ENCODE peak calls at places on chromosomes 13 and 19, in five cellular contexts. One of them, this sample, is unnamed.

GRCh38 chr19:40954573-40954972 is 36.5 kb upstream of the CYP2B6 start:
- ATAC-seq in heart right ventricle: no peak
- ATAC-seq in heart left ventricle: no peak
- ATAC-seq in stimulated activated naive CD8-positive, alpha-beta T cell treated with anti-CD3 and anti-CD28 coated beads, Interleukin-15, Interleukin-2, amounts not matched to agents 100 U/mL and 50 U/mL, for 24 hours: no peak
- ATAC-seq in body of pancreas: no peak
- ATAC-seq in this sample: no peak

GRCh38 chr19:524062-524674 is 7.4 kb upstream of the CDC34 start:
- ATAC-seq in heart right ventricle: peak
- ATAC-seq in heart left ventricle: peak
- ATAC-seq in stimulated activated naive CD8-positive, alpha-beta T cell treated with anti-CD3 and anti-CD28 coated beads, Interleukin-15, Interleukin-2, amounts not matched to agents 100 U/mL and 50 U/mL, for 24 hours: no peak
- ATAC-seq in body of pancreas: peak
- ATAC-seq in this sample: no peak

GRCh38 chr13:68350554-68350953 is 1120.4 kb upstream of the PCDH9 start:
- ATAC-seq in heart right ventricle: no peak
- ATAC-seq in heart left ventricle: no peak
- ATAC-seq in stimulated activated naive CD8-positive, alpha-beta T cell treated with anti-CD3 and anti-CD28 coated beads, Interleukin-15, Interleukin-2, amounts not matched to agents 100 U/mL and 50 U/mL, for 24 hours: no peak
- ATAC-seq in body of pancreas: no peak
- ATAC-seq in this sample: no peak

GRCh38 chr13:37648604-37649003 is 50.0 kb upstream of the POSTN start:
- ATAC-seq in heart right ventricle: no peak
- ATAC-seq in heart left ventricle: no peak
- ATAC-seq in stimulated activated naive CD8-positive, alpha-beta T cell treated with anti-CD3 and anti-CD28 coated beads, Interleukin-15, Interleukin-2, amounts not matched to agents 100 U/mL and 50 U/mL, for 24 hours: no peak
- ATAC-seq in body of pancreas: no peak
- ATAC-seq in this sample: no peak

GRCh38 chr13:23289917-23290357 is 109.2 kb downstream of the SGCG start:
- ATAC-seq in heart right ventricle: peak
- ATAC-seq in heart left ventricle: peak
- ATAC-seq in stimulated activated naive CD8-positive, alpha-beta T cell treated with anti-CD3 and anti-CD28 coated beads, Interleukin-15, Interleukin-2, amounts not matched to agents 100 U/mL and 50 U/mL, for 24 hours: no peak
- ATAC-seq in body of pancreas: no peak
- ATAC-seq in this sample: no peak

GRCh38 chr19:21604351-21604926 is 99.0 kb downstream of the ZNF429 start:
- ATAC-seq in heart right ventricle: peak
- ATAC-seq in heart left ventricle: peak
- ATAC-seq in stimulated activated naive CD8-positive, alpha-beta T cell treated with anti-CD3 and anti-CD28 coated beads, Interleukin-15, Interleukin-2, amounts not matched to agents 100 U/mL and 50 U/mL, for 24 hours: no peak
- ATAC-seq in body of pancreas: peak
- ATAC-seq in this sample: no peak

GRCh38 chr19:12828494-12828893 is 5.9 kb downstream of the RTBDN start:
- ATAC-seq in heart right ventricle: no peak
- ATAC-seq in heart left ventricle: no peak
- ATAC-seq in stimulated activated naive CD8-positive, alpha-beta T cell treated with anti-CD3 and anti-CD28 coated beads, Interleukin-15, Interleukin-2, amounts not matched to agents 100 U/mL and 50 U/mL, for 24 hours: peak
- ATAC-seq in body of pancreas: peak
- ATAC-seq in this sample: no peak

GRCh38 chr13:93254775-93255174 is 28.2 kb downstream of the GPC6 start:
- ATAC-seq in heart right ventricle: no peak
- ATAC-seq in heart left ventricle: no peak
- ATAC-seq in stimulated activated naive CD8-positive, alpha-beta T cell treated with anti-CD3 and anti-CD28 coated beads, Interleukin-15, Interleukin-2, amounts not matched to agents 100 U/mL and 50 U/mL, for 24 hours: no peak
- ATAC-seq in body of pancreas: no peak
- ATAC-seq in this sample: no peak

GRCh38 chr13:74107598-74107997 is 26.6 kb downstream of the KLF12 start:
- ATAC-seq in heart right ventricle: no peak
- ATAC-seq in heart left ventricle: no peak
- ATAC-seq in stimulated activated naive CD8-positive, alpha-beta T cell treated with anti-CD3 and anti-CD28 coated beads, Interleukin-15, Interleukin-2, amounts not matched to agents 100 U/mL and 50 U/mL, for 24 hours: no peak
- ATAC-seq in body of pancreas: no peak
- ATAC-seq in this sample: no peak

GRCh38 chr13:75790198-75790970 is 154.3 kb downstream of the LMO7 start:
- ATAC-seq in heart right ventricle: no peak
- ATAC-seq in heart left ventricle: no peak
- ATAC-seq in stimulated activated naive CD8-positive, alpha-beta T cell treated with anti-CD3 and anti-CD28 coated beads, Interleukin-15, Interleukin-2, amounts not matched to agents 100 U/mL and 50 U/mL, for 24 hours: no peak
- ATAC-seq in body of pancreas: no peak
- ATAC-seq in this sample: no peak

GRCh38 chr13:112744306-112745021 is 54.6 kb downstream of the ATP11A start:
- ATAC-seq in heart right ventricle: no peak
- ATAC-seq in heart left ventricle: peak
- ATAC-seq in stimulated activated naive CD8-positive, alpha-beta T cell treated with anti-CD3 and anti-CD28 coated beads, Interleukin-15, Interleukin-2, amounts not matched to agents 100 U/mL and 50 U/mL, for 24 hours: no peak
- ATAC-seq in body of pancreas: no peak
- ATAC-seq in this sample: peak

This sample was measured in gastroesophageal sphincter.